ENCODE peak calls at places on chromosomes 6 and 20, in seven cellular contexts. O, V, R, X, N, E and P are unnamed samples.

GRCh38 chr20:14879839-14880238 is 542.4 kb upstream of the FLRT3 start:
- DNase-seq in O (no peak), V (no peak), R (no peak), X (no peak), N (no peak), E (no peak), P (no peak)

GRCh38 chr6:13383280-13384163 is 55.2 kb upstream of the TBC1D7 start:
- DNase-seq in O (no peak), V (no peak), R (peak; percentile 51), X (no peak), N (no peak), E (no peak), P (no peak)

GRCh38 chr20:46129955-46130481 is 11.9 kb downstream of the CD40 start:
- DNase-seq in O (no peak), V (no peak), R (no peak), X (no peak), N (no peak), E (no peak), P (no peak)

GRCh38 chr20:50675671-50676376 is 15.5 kb downstream of the RIPOR3 start:
- DNase-seq in O (no peak), V (peak; percentile 63), R (peak; percentile 14), X (no peak), N (no peak), E (no peak), P (no peak)

GRCh38 chr20:58131111-58131510 is 97.3 kb downstream of the ANKRD60 start:
- DNase-seq in O (no peak), V (no peak), R (peak; percentile 38), X (no peak), N (no peak), E (no peak), P (no peak)

GRCh38 chr20:9989066-9989724 is 45.6 kb upstream of the ANKEF1 start:
- DNase-seq in O (no peak), V (no peak), R (peak; percentile 88), X (no peak), N (no peak), E (no peak), P (no peak)

GRCh38 chr6:111184827-111185567 is 97.7 kb downstream of the SLC16A10 start:
- DNase-seq in O (no peak), V (no peak), R (no peak), X (no peak), N (no peak), E (no peak), P (no peak)

GRCh38 chr20:48831702-48832422 is 4.1 kb upstream of the PREX1 start:
- DNase-seq in O (no peak), V (peak; percentile 92), R (peak; percentile 66), X (no peak), N (no peak), E (peak; percentile 74), P (no peak)

GRCh38 chr6:116239256-116239655 is 14.6 kb downstream of the TSPYL4 start:
- DNase-seq in O (no peak), V (no peak), R (no peak), X (no peak), N (no peak), E (no peak), P (no peak)

GRCh38 chr6:14518515-14519217 is 401.1 kb downstream of the CD83 start:
- DNase-seq in O (no peak), V (no peak), R (no peak), X (no peak), N (no peak), E (no peak), P (no peak)

GRCh38 chr6:107656381-107656780 is 166.5 kb downstream of the SOBP start:
- DNase-seq in O (no peak), V (no peak), R (no peak), X (no peak), N (no peak), E (no peak), P (no peak)

GRCh38 chr20:6012166-6012565 is 41.7 kb downstream of the LRRN4 start:
- DNase-seq in O (no peak), V (no peak), R (no peak), X (no peak), N (no peak), E (no peak), P (no peak)
- H3K36me3 ChIP-seq in O (peaks cover 33% of the 10 kb centered on the region), V (no peaks in the 10 kb centered on the region), R (peaks cover 76% of the 10 kb centered on the region), X (peaks cover 3% of the 10 kb centered on the region), N (peaks cover 24% of the 10 kb centered on the region), E (peaks cover 75% of the 10 kb centered on the region), P (peaks cover 2% of the 10 kb centered on the region)

DNA sequence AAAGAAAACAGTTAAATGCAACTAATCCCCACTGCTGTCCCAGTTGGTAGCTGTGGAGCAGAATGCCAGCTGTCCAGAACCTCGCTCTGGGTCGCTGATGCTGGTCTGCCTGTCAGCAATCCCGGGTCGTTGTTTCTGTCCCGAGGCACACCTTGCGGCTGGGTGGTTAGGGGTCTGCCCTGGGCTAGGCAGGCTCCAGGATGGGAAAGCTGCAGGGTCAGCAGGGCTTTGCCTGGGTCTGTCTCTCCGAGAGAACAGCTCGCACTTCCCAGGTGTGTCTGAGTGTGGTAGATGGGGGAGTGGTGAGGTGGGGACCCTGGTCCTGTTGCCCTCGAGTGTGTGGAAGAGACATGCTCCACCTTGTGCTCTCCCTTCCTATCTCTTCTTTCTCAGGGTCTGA is 261.2 kb downstream of the CLIC5 start:
- DNase-seq in O (no peak), V (no peak), R (no peak), X (no peak), N (no peak), E (no peak), P (no peak)
- H3K36me3 ChIP-seq in O (no peaks in the 10 kb centered on the region), V (no peaks in the 10 kb centered on the region), R (no peaks in the 10 kb centered on the region), X (no peaks in the 10 kb centered on the region), N (no peaks in the 10 kb centered on the region), E (no peaks in the 10 kb centered on the region), P (no peaks in the 10 kb centered on the region)

GRCh38 chr6:7232351-7232750 is 80.6 kb downstream of the SSR1 start:
- DNase-seq in O (no peak), V (no peak), R (no peak), X (no peak), N (no peak), E (no peak), P (no peak)

GRCh38 chr6:7230956-7231713 is 81.9 kb downstream of the SSR1 start:
- DNase-seq in O (no peak), V (no peak), R (no peak), X (no peak), N (no peak), E (no peak), P (no peak)

GRCh38 chr6:7228662-7229375 is 84.2 kb downstream of the SSR1 start:
- DNase-seq in O (no peak), V (no peak), R (no peak), X (no peak), N (no peak), E (no peak), P (no peak)

GRCh38 chr6:7229376-7230326 is 83.3 kb downstream of the SSR1 start:
- DNase-seq in O (no peak), V (no peak), R (no peak), X (no peak), N (no peak), E (no peak), P (no peak)

GRCh38 chr6:7230327-7230691 is 82.7 kb downstream of the SSR1 start:
- DNase-seq in O (no peak), V (no peak), R (no peak), X (no peak), N (no peak), E (no peak), P (no peak)
- H3K36me3 ChIP-seq in O (peaks cover 86% of the 10 kb centered on the region), V (no peaks in the 10 kb centered on the region), R (peaks cover 89% of the 10 kb centered on the region), X (peaks cover 28% of the 10 kb centered on the region), N (peaks cover 5% of the 10 kb centered on the region), E (peaks cover 90% of the 10 kb centered on the region), P (peaks cover 4% of the 10 kb centered on the region)

GRCh38 chr6:37174515-37175331 is 4.8 kb downstream of the PIM1 start:
- DNase-seq in O (no peak), V (no peak), R (no peak), X (no peak), N (no peak), E (no peak), P (no peak)
- H3K36me3 ChIP-seq in O (peaks cover 48% of the 10 kb centered on the region), V (no peaks in the 10 kb centered on the region), R (peaks cover 46% of the 10 kb centered on the region), X (peaks cover 34% of the 10 kb centered on the region), N (peaks cover 12% of the 10 kb centered on the region), E (peaks cover 36% of the 10 kb centered on the region), P (peaks cover 7% of the 10 kb centered on the region)

GRCh38 chr20:17618673-17619013 is 48.8 kb downstream of the DSTN start:
- DNase-seq in O (no peak), V (no peak), R (no peak), X (no peak), N (no peak), E (no peak), P (no peak)
- H3K36me3 ChIP-seq in O (peaks cover 61% of the 10 kb centered on the region), V (no peaks in the 10 kb centered on the region), R (peaks cover 87% of the 10 kb centered on the region), X (peaks cover 54% of the 10 kb centered on the region), N (no peaks in the 10 kb centered on the region), E (peaks cover 70% of the 10 kb centered on the region), P (peaks cover 2% of the 10 kb centered on the region)